ENCODE peak calls at places on chromosomes 7 and 10, in six cellular contexts. Y is IMR-90, D is left ventricle myocardium inferior, C is lower lobe of right lung, G is DND-41, R is left lung. W is an unnamed sample. For H3K4me1, the result is how much of the 10 kb centered on the place peaks cover.

GRCh38 chr7:102097601-102098161 is 189.0 kb upstream of the SH2B2 start:
- DNase-seq in C (no peak), D (no peak), Y (peak), G (no peak), R (no peak), W (no peak)

GRCh38 chr10:46541017-46541661 is 15.3 kb downstream of the GPRIN2 start:
- DNase-seq in C (peak), R (peak), D (peak), G (no peak), Y (no peak), W (peak)

GRCh38 chr10:20885678-20886077 is 11.4 kb downstream of the NEBL start:
- DNase-seq in R (no peak), D (no peak), C (no peak), Y (no peak), G (no peak), W (no peak)

GRCh38 chr7:132065193-132065972 is 509.0 kb upstream of the PODXL start:
- DNase-seq in R (no peak), G (no peak), Y (peak), D (no peak), C (no peak), W (peak)

GRCh38 chr10:123507298-123507697 is 158.9 kb upstream of the GPR26 start:
- DNase-seq in D (no peak), G (no peak), Y (no peak), C (no peak), R (no peak), W (no peak)

GRCh38 chr7:43791-44540 is 148.4 kb upstream of the FAM20C start:
- DNase-seq in Y (no peak), R (peak), C (peak), G (no peak), D (no peak), W (peak)

GRCh38 chr7:27202018-27202740 is 2.3 kb upstream of the HOXA13 start:
- DNase-seq in C (no peak), G (no peak), R (peak), Y (no peak), D (no peak), W (no peak)

GRCh38 chr10:44575601-44576380 is 190.9 kb upstream of the CXCL12 start:
- DNase-seq in R (no peak), D (no peak), G (no peak), Y (no peak), C (no peak), W (no peak)

GRCh38 chr7:1662101-1662500 is 8.0 kb upstream of the ELFN1 start:
- DNase-seq in Y (no peak), G (no peak), C (peak), D (no peak), R (peak), W (peak)

GRCh38 chr7:116316838-116317612 is 106.7 kb downstream of the TES start:
- DNase-seq in R (no peak), D (peak), Y (peak), G (no peak), C (no peak), W (peak)

GRCh38 chr10:97498841-97499560 is at the start of gene UBTD1:
- DNase-seq in R (peak), Y (peak), G (peak), C (peak), D (peak), W (no peak)

GRCh38 chr10:34102237-34102673 is 712.8 kb downstream of the PARD3 start:
- DNase-seq in G (no peak), R (peak), D (peak), Y (peak), C (no peak), W (no peak)

GRCh38 chr10:83925133-83925532 is 214.2 kb upstream of the GHITM start:
- DNase-seq in G (no peak), Y (no peak), R (no peak), D (no peak), C (no peak), W (no peak)

GRCh38 chr7:35036361-35037171 is 719 bp downstream of the DPY19L1 start:
- DNase-seq in R (peak), G (peak), Y (peak), D (peak), C (peak), W (no peak)

GRCh38 chr10:44946201-44946600 is 13.4 kb upstream of the RASSF4 start:
- DNase-seq in G (no peak), R (no peak), D (no peak), Y (peak), C (no peak), W (no peak)

GRCh38 chr7:25849361-25850184 is 302.4 kb upstream of the NFE2L3 start:
- DNase-seq in D (no peak), R (no peak), C (no peak), Y (peak), G (no peak), W (no peak)

GRCh38 chr10:86217386-86218080 is 149.1 kb downstream of the GRID1 start:
- DNase-seq in G (no peak), C (no peak), Y (no peak), R (no peak), D (no peak), W (no peak)

GRCh38 chr7:136847858-136848257 is 20.6 kb upstream of the CHRM2 start:
- DNase-seq in G (no peak), C (no peak), D (no peak), R (no peak), Y (no peak), W (no peak)

GRCh38 chr7:138890782-138891445 is 90.3 kb downstream of the KIAA1549 start:
- DNase-seq in R (no peak), G (no peak), Y (peak), D (peak), C (no peak), W (no peak)

GRCh38 chr7:81791578-81792524 is 22.0 kb upstream of the HGF start:
- DNase-seq in D (no peak), Y (peak), G (no peak), R (no peak), C (no peak), W (no peak)

GRCh38 chr10:31929260-31929985 is 792 bp upstream of the ARHGAP12 start:
- DNase-seq in G (peak), D (peak), Y (no peak), C (peak), R (peak), W (no peak)

GRCh38 chr7:4257390-4258111 is 424.5 kb upstream of the FOXK1 start:
- DNase-seq in D (no peak), G (no peak), Y (no peak), R (no peak), C (no peak), W (no peak)

GRCh38 chr7:40301486-40302065 is 166.8 kb downstream of the SUGCT start:
- DNase-seq in R (no peak), C (no peak), D (no peak), Y (peak), G (no peak), W (no peak)

DNA sequence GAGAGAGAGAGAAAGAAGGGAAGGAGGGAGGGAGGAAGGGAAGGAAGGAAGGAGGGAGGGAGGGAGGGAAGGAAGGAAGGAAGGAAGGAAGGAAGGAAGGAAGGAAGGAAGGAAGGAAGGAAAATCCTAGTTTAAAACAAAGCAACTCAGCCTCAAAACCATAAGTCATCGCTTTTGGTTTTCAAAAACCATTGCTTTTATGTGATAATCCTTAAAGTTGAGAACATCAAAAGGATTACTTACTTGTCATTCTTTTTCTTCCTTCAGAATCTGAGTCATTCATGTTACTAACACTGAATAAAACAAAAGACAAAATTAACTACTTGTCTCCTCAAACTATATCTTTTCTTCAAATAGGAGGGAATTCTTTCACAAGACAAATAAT is 21.6 kb upstream of the PDSS1 start:
- DNase-seq in Y (no peak), D (no peak), G (no peak), C (no peak), R (no peak), W (no peak)
- H3K27ac ChIP-seq in Y (no peak), D (no peak), G (no peak), C (no peak), R (no peak), W (no peak)

DNA sequence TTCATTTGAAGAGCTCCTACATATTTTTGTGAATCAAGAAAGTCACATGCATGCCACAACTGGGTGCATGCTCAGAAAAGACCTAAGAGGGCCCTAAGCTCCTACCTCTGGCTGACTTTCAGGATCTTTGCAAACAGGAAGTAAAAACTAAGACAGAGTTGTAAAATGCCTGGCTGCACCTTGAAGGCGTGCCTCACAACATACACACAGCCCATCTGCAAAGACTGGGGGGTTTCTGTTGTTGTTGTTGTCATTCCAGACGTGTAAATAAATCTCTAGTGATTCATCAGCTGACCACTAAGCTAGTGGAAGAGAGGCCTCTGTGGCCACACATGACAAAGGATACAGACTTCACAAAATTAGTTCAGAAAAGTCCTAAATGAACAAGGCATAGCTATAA is 31.8 kb downstream of the SMURF1 start:
- DNase-seq in C (no peak), D (no peak), G (no peak), Y (no peak), R (no peak), W (no peak)
- H3K4me1 ChIP-seq in C (under half), D (under half), G (under half), Y (under half), R (half or more), W (under half)

DNA sequence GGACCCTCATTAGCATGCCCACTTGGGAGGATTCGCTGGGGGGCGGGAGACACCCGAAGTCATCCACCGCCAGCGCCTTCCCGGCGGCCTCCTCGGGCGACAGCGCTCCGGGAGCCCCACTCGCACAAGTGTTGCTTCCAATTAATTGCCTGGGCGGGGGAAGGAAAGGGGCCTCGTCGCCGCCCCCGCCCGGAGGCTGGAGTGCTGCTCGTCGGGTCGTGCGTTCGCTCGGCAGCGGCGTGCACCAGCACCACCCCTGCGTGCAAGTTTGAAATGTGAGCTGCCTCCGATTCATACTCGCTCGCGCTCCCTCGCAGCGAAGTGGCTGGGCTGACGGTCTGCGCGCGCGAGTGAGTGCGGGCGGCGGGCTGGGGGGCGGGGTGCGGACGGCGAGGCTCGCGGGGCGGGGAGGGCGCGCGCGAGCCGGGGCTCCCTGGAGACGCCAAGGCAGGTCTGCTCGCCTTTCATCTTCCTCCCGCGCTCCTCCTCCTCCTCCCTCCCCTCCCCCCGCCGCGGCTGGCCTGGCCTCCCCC is 104.6 kb upstream of the PPIF start:
- DNase-seq in D (peak), G (no peak), C (peak), Y (peak), R (peak), W (no peak)
- TF ChIP-seq CTCF in D (no peak), G (no peak), C (no peak), Y (no peak), R (no peak), W (no peak)

GRCh38 chr10:80392250-80392649 is 16.1 kb upstream of the PRXL2A start:
- DNase-seq in C (no peak), R (no peak), Y (no peak), G (no peak), D (no peak), W (no peak)

GRCh38 chr10:80400136-80400804 is 8.1 kb upstream of the PRXL2A start:
- DNase-seq in G (no peak), Y (no peak), C (no peak), R (no peak), D (no peak), W (no peak)

GRCh38 chr10:80394358-80394916 is 13.9 kb upstream of the PRXL2A start:
- DNase-seq in Y (no peak), G (no peak), D (no peak), C (no peak), R (no peak), W (no peak)

DNA sequence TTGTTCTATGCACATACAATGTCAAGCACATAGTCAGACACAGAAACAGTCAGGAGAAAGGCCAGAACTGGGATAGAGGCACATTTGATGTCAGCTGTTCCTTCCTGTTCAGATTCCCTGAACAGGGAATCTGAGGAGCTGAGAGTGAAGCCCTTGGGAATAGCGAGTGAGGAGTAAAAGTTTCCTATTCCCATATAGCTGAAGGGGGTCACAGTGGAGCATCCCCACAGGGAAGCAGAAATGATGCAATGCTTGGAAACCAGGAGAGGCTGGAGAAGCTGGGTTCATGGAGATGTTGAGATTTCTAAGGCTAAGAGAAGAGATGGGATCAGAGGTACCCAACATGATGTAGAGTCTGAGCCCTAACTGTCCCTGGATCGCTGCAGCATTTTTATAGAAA is 11.3 kb upstream of the PRXL2A start:
- DNase-seq in Y (no peak), G (no peak), R (no peak), C (no peak), D (no peak), W (no peak)
- H3K27ac ChIP-seq in Y (no peak), G (no peak), R (no peak), C (no peak), D (peak), W (no peak)

GRCh38 chr7:85823379-85823778 is 636.5 kb upstream of the SEMA3D start:
- DNase-seq in G (no peak), Y (no peak), C (no peak), R (no peak), D (no peak), W (no peak)
- H3K4me1 ChIP-seq in G (under half), Y (under half), C (under half), R (under half), D (under half), W (under half)

GRCh38 chr10:13589316-13589715 is 2.6 kb downstream of the PRPF18 start:
- DNase-seq in C (no peak), G (no peak), R (no peak), Y (no peak), D (no peak), W (no peak)
- TF ChIP-seq CTCF in C (no peak), G (no peak), R (no peak), Y (no peak), D (no peak), W (peak)